ENCODE peak calls at places on chromosome 6, in ten cellular contexts. One of them, this sample, is unnamed.
A peak's percentile ranks its signal among the peaks of the same experiment; 100 is the strongest.

GRCh38 chr6:149905371-149905910 is 7.5 kb upstream of the RAET1E start:
- DNase-seq in left ventricle myocardium inferior: no peak
- DNase-seq in CD8-positive, alpha-beta T cell: no peak
- DNase-seq in lower lobe of right lung: no peak
- DNase-seq in tibial nerve: no peak
- DNase-seq in CD4-positive, CD25-positive, alpha-beta regulatory T cell: no peak
- DNase-seq in IMR-90: no peak
- DNase-seq in mammary epithelial cell: no peak
- DNase-seq in heart right ventricle: no peak
- DNase-seq in HL-60: no peak
- DNase-seq in this sample: no peak

GRCh38 chr6:170130201-170130621 is 160.7 kb downstream of the DLL1 start:
- DNase-seq in left ventricle myocardium inferior: peak; percentile 48
- DNase-seq in CD8-positive, alpha-beta T cell: peak; percentile 45
- DNase-seq in lower lobe of right lung: no peak
- DNase-seq in tibial nerve: no peak
- DNase-seq in CD4-positive, CD25-positive, alpha-beta regulatory T cell: no peak
- DNase-seq in IMR-90: no peak
- DNase-seq in mammary epithelial cell: no peak
- DNase-seq in heart right ventricle: peak; percentile 44
- DNase-seq in HL-60: no peak
- DNase-seq in this sample: peak; percentile 65

GRCh38 chr6:35496851-35497570 is at the start of gene TEAD3:
- DNase-seq in left ventricle myocardium inferior: peak; percentile 64
- DNase-seq in CD8-positive, alpha-beta T cell: peak; percentile 73
- DNase-seq in lower lobe of right lung: peak; percentile 74
- DNase-seq in tibial nerve: no peak
- DNase-seq in CD4-positive, CD25-positive, alpha-beta regulatory T cell: peak; percentile 52
- DNase-seq in IMR-90: peak; percentile 56
- DNase-seq in mammary epithelial cell: peak; percentile 76
- DNase-seq in heart right ventricle: peak; percentile 70
- DNase-seq in HL-60: no peak
- DNase-seq in this sample: peak; percentile 77

GRCh38 chr6:128275030-128275429 is 245.4 kb downstream of the PTPRK start:
- DNase-seq in left ventricle myocardium inferior: no peak
- DNase-seq in CD8-positive, alpha-beta T cell: no peak
- DNase-seq in lower lobe of right lung: no peak
- DNase-seq in tibial nerve: no peak
- DNase-seq in CD4-positive, CD25-positive, alpha-beta regulatory T cell: no peak
- DNase-seq in IMR-90: peak; percentile 84
- DNase-seq in mammary epithelial cell: peak; percentile 44
- DNase-seq in heart right ventricle: no peak
- DNase-seq in HL-60: no peak
- DNase-seq in this sample: no peak

GRCh38 chr6:73854998-73855718 is 159.2 kb downstream of the CD109 start:
- DNase-seq in left ventricle myocardium inferior: no peak
- DNase-seq in CD8-positive, alpha-beta T cell: no peak
- DNase-seq in lower lobe of right lung: no peak
- DNase-seq in tibial nerve: no peak
- DNase-seq in CD4-positive, CD25-positive, alpha-beta regulatory T cell: peak; percentile 29
- DNase-seq in IMR-90: peak; percentile 73
- DNase-seq in mammary epithelial cell: peak; percentile 41
- DNase-seq in heart right ventricle: no peak
- DNase-seq in HL-60: peak; percentile 53
- DNase-seq in this sample: no peak

GRCh38 chr6:125423047-125423446 is 121.3 kb upstream of the HDDC2 start:
- DNase-seq in left ventricle myocardium inferior: no peak
- DNase-seq in CD8-positive, alpha-beta T cell: no peak
- DNase-seq in lower lobe of right lung: no peak
- DNase-seq in tibial nerve: no peak
- DNase-seq in CD4-positive, CD25-positive, alpha-beta regulatory T cell: no peak
- DNase-seq in IMR-90: no peak
- DNase-seq in mammary epithelial cell: no peak
- DNase-seq in heart right ventricle: no peak
- DNase-seq in HL-60: no peak
- DNase-seq in this sample: no peak

GRCh38 chr6:39362487-39362865 is 40.0 kb upstream of the KCNK16 start:
- DNase-seq in left ventricle myocardium inferior: no peak
- DNase-seq in CD8-positive, alpha-beta T cell: no peak
- DNase-seq in lower lobe of right lung: no peak
- DNase-seq in tibial nerve: no peak
- DNase-seq in CD4-positive, CD25-positive, alpha-beta regulatory T cell: no peak
- DNase-seq in IMR-90: no peak
- DNase-seq in mammary epithelial cell: no peak
- DNase-seq in heart right ventricle: no peak
- DNase-seq in HL-60: no peak
- DNase-seq in this sample: no peak

GRCh38 chr6:27297857-27298730 is 14.0 kb downstream of the POM121L2 start:
- DNase-seq in left ventricle myocardium inferior: no peak
- DNase-seq in CD8-positive, alpha-beta T cell: no peak
- DNase-seq in lower lobe of right lung: no peak
- DNase-seq in tibial nerve: no peak
- DNase-seq in CD4-positive, CD25-positive, alpha-beta regulatory T cell: no peak
- DNase-seq in IMR-90: peak; percentile 51
- DNase-seq in mammary epithelial cell: peak; percentile 69
- DNase-seq in heart right ventricle: no peak
- DNase-seq in HL-60: no peak
- DNase-seq in this sample: no peak

GRCh38 chr6:143234686-143235085 is 174.0 kb downstream of the AIG1 start:
- DNase-seq in left ventricle myocardium inferior: no peak
- DNase-seq in CD8-positive, alpha-beta T cell: no peak
- DNase-seq in lower lobe of right lung: no peak
- DNase-seq in tibial nerve: no peak
- DNase-seq in CD4-positive, CD25-positive, alpha-beta regulatory T cell: no peak
- DNase-seq in IMR-90: no peak
- DNase-seq in mammary epithelial cell: peak; percentile 12
- DNase-seq in heart right ventricle: no peak
- DNase-seq in HL-60: no peak
- DNase-seq in this sample: no peak

GRCh38 chr6:24887520-24887919 is 48.2 kb downstream of the RIPOR2 start:
- DNase-seq in left ventricle myocardium inferior: no peak
- DNase-seq in CD8-positive, alpha-beta T cell: no peak
- DNase-seq in lower lobe of right lung: no peak
- DNase-seq in tibial nerve: no peak
- DNase-seq in CD4-positive, CD25-positive, alpha-beta regulatory T cell: no peak
- DNase-seq in IMR-90: no peak
- DNase-seq in mammary epithelial cell: no peak
- DNase-seq in heart right ventricle: no peak
- DNase-seq in HL-60: no peak
- DNase-seq in this sample: no peak

GRCh38 chr6:138099832-138100231 is 7.4 kb downstream of the PERP start:
- DNase-seq in left ventricle myocardium inferior: no peak
- DNase-seq in CD8-positive, alpha-beta T cell: no peak
- DNase-seq in lower lobe of right lung: no peak
- DNase-seq in tibial nerve: no peak
- DNase-seq in CD4-positive, CD25-positive, alpha-beta regulatory T cell: no peak
- DNase-seq in IMR-90: peak; percentile 84
- DNase-seq in mammary epithelial cell: peak; percentile 85
- DNase-seq in heart right ventricle: no peak
- DNase-seq in HL-60: no peak
- DNase-seq in this sample: no peak

GRCh38 chr6:72080260-72080941 is 194.1 kb downstream of the RIMS1 start:
- DNase-seq in left ventricle myocardium inferior: no peak
- DNase-seq in CD8-positive, alpha-beta T cell: no peak
- DNase-seq in lower lobe of right lung: no peak
- DNase-seq in tibial nerve: no peak
- DNase-seq in CD4-positive, CD25-positive, alpha-beta regulatory T cell: no peak
- DNase-seq in IMR-90: no peak
- DNase-seq in mammary epithelial cell: no peak
- DNase-seq in heart right ventricle: no peak
- DNase-seq in HL-60: no peak
- DNase-seq in this sample: no peak

GRCh38 chr6:143110996-143111395 is 50.3 kb downstream of the AIG1 start:
- DNase-seq in left ventricle myocardium inferior: no peak
- DNase-seq in CD8-positive, alpha-beta T cell: no peak
- DNase-seq in lower lobe of right lung: no peak
- DNase-seq in tibial nerve: no peak
- DNase-seq in CD4-positive, CD25-positive, alpha-beta regulatory T cell: no peak
- DNase-seq in IMR-90: peak; percentile 52
- DNase-seq in mammary epithelial cell: no peak
- DNase-seq in heart right ventricle: no peak
- DNase-seq in HL-60: no peak
- DNase-seq in this sample: no peak

GRCh38 chr6:2993755-2994317 is 5.9 kb upstream of the NQO2 start:
- DNase-seq in left ventricle myocardium inferior: no peak
- DNase-seq in CD8-positive, alpha-beta T cell: no peak
- DNase-seq in lower lobe of right lung: no peak
- DNase-seq in tibial nerve: no peak
- DNase-seq in CD4-positive, CD25-positive, alpha-beta regulatory T cell: no peak
- DNase-seq in IMR-90: no peak
- DNase-seq in mammary epithelial cell: no peak
- DNase-seq in heart right ventricle: no peak
- DNase-seq in HL-60: no peak
- DNase-seq in this sample: no peak

GRCh38 chr6:143390278-143390677 is 60.2 kb downstream of the ADAT2 start:
- DNase-seq in left ventricle myocardium inferior: no peak
- DNase-seq in CD8-positive, alpha-beta T cell: no peak
- DNase-seq in lower lobe of right lung: no peak
- DNase-seq in tibial nerve: no peak
- DNase-seq in CD4-positive, CD25-positive, alpha-beta regulatory T cell: no peak
- DNase-seq in IMR-90: no peak
- DNase-seq in mammary epithelial cell: no peak
- DNase-seq in heart right ventricle: no peak
- DNase-seq in HL-60: no peak
- DNase-seq in this sample: no peak

GRCh38 chr6:160041608-160042007 is 72.7 kb downstream of the IGF2R start:
- DNase-seq in left ventricle myocardium inferior: peak; percentile 53
- DNase-seq in CD8-positive, alpha-beta T cell: no peak
- DNase-seq in lower lobe of right lung: peak; percentile 77
- DNase-seq in tibial nerve: peak; percentile 45
- DNase-seq in CD4-positive, CD25-positive, alpha-beta regulatory T cell: no peak
- DNase-seq in IMR-90: peak; percentile 70
- DNase-seq in mammary epithelial cell: peak; percentile 82
- DNase-seq in heart right ventricle: peak; percentile 39
- DNase-seq in HL-60: no peak
- DNase-seq in this sample: no peak
- H3K27ac ChIP-seq in left ventricle myocardium inferior: peak overlapping the region; percentile 13
- H3K27ac ChIP-seq in CD8-positive, alpha-beta T cell: no peak overlapping the region
- H3K27ac ChIP-seq in lower lobe of right lung: no peak overlapping the region
- H3K27ac ChIP-seq in tibial nerve: no peak overlapping the region
- H3K27ac ChIP-seq in CD4-positive, CD25-positive, alpha-beta regulatory T cell: no peak overlapping the region
- H3K27ac ChIP-seq in IMR-90: no peak overlapping the region
- H3K27ac ChIP-seq in mammary epithelial cell: peak overlapping the region; percentile 65
- H3K27ac ChIP-seq in heart right ventricle: no peak overlapping the region
- H3K27ac ChIP-seq in HL-60: no peak overlapping the region
- H3K27ac ChIP-seq in this sample: peak overlapping the region; percentile 89

GRCh38 chr6:137046871-137047412 is 2.2 kb upstream of the IL20RA start:
- DNase-seq in left ventricle myocardium inferior: no peak
- DNase-seq in CD8-positive, alpha-beta T cell: no peak
- DNase-seq in lower lobe of right lung: no peak
- DNase-seq in tibial nerve: no peak
- DNase-seq in CD4-positive, CD25-positive, alpha-beta regulatory T cell: no peak
- DNase-seq in IMR-90: no peak
- DNase-seq in mammary epithelial cell: no peak
- DNase-seq in heart right ventricle: no peak
- DNase-seq in HL-60: no peak
- DNase-seq in this sample: no peak
- H3K27me3 ChIP-seq in left ventricle myocardium inferior: peaks cover 39% of the 10 kb centered on the region
- H3K27me3 ChIP-seq in CD8-positive, alpha-beta T cell: peaks cover 24% of the 10 kb centered on the region
- H3K27me3 ChIP-seq in lower lobe of right lung: peaks cover 26% of the 10 kb centered on the region
- H3K27me3 ChIP-seq in tibial nerve: no peaks in the 10 kb centered on the region
- H3K27me3 ChIP-seq in CD4-positive, CD25-positive, alpha-beta regulatory T cell: peaks cover 51% of the 10 kb centered on the region
- H3K27me3 ChIP-seq in IMR-90: peaks cover 40% of the 10 kb centered on the region
- H3K27me3 ChIP-seq in mammary epithelial cell: peaks cover 49% of the 10 kb centered on the region
- H3K27me3 ChIP-seq in heart right ventricle: no peaks in the 10 kb centered on the region
- H3K27me3 ChIP-seq in HL-60: peaks cover 55% of the 10 kb centered on the region
- H3K27me3 ChIP-seq in this sample: no peaks in the 10 kb centered on the region

GRCh38 chr6:139961190-139961589 is 586.7 kb upstream of the CITED2 start:
- DNase-seq in left ventricle myocardium inferior: no peak
- DNase-seq in CD8-positive, alpha-beta T cell: no peak
- DNase-seq in lower lobe of right lung: no peak
- DNase-seq in tibial nerve: no peak
- DNase-seq in CD4-positive, CD25-positive, alpha-beta regulatory T cell: no peak
- DNase-seq in IMR-90: no peak
- DNase-seq in mammary epithelial cell: no peak
- DNase-seq in heart right ventricle: no peak
- DNase-seq in HL-60: no peak
- DNase-seq in this sample: no peak

GRCh38 chr6:139962663-139963314 is 588.3 kb upstream of the CITED2 start:
- DNase-seq in left ventricle myocardium inferior: no peak
- DNase-seq in CD8-positive, alpha-beta T cell: no peak
- DNase-seq in lower lobe of right lung: no peak
- DNase-seq in tibial nerve: no peak
- DNase-seq in CD4-positive, CD25-positive, alpha-beta regulatory T cell: no peak
- DNase-seq in IMR-90: no peak
- DNase-seq in mammary epithelial cell: no peak
- DNase-seq in heart right ventricle: no peak
- DNase-seq in HL-60: no peak
- DNase-seq in this sample: no peak

GRCh38 chr6:139964737-139965136 is 590.3 kb upstream of the CITED2 start:
- DNase-seq in left ventricle myocardium inferior: no peak
- DNase-seq in CD8-positive, alpha-beta T cell: no peak
- DNase-seq in lower lobe of right lung: no peak
- DNase-seq in tibial nerve: no peak
- DNase-seq in CD4-positive, CD25-positive, alpha-beta regulatory T cell: no peak
- DNase-seq in IMR-90: no peak
- DNase-seq in mammary epithelial cell: no peak
- DNase-seq in heart right ventricle: no peak
- DNase-seq in HL-60: no peak
- DNase-seq in this sample: no peak

GRCh38 chr6:139965393-139965792 is 590.9 kb upstream of the CITED2 start:
- DNase-seq in left ventricle myocardium inferior: no peak
- DNase-seq in CD8-positive, alpha-beta T cell: no peak
- DNase-seq in lower lobe of right lung: no peak
- DNase-seq in tibial nerve: no peak
- DNase-seq in CD4-positive, CD25-positive, alpha-beta regulatory T cell: no peak
- DNase-seq in IMR-90: peak; percentile 68
- DNase-seq in mammary epithelial cell: no peak
- DNase-seq in heart right ventricle: no peak
- DNase-seq in HL-60: no peak
- DNase-seq in this sample: no peak

GRCh38 chr6:139960676-139961075 is 586.2 kb upstream of the CITED2 start:
- DNase-seq in left ventricle myocardium inferior: no peak
- DNase-seq in CD8-positive, alpha-beta T cell: no peak
- DNase-seq in lower lobe of right lung: no peak
- DNase-seq in tibial nerve: no peak
- DNase-seq in CD4-positive, CD25-positive, alpha-beta regulatory T cell: no peak
- DNase-seq in IMR-90: no peak
- DNase-seq in mammary epithelial cell: no peak
- DNase-seq in heart right ventricle: no peak
- DNase-seq in HL-60: no peak
- DNase-seq in this sample: no peak
- H3K27ac ChIP-seq in left ventricle myocardium inferior: no peak overlapping the region
- H3K27ac ChIP-seq in CD8-positive, alpha-beta T cell: no peak overlapping the region
- H3K27ac ChIP-seq in lower lobe of right lung: no peak overlapping the region
- H3K27ac ChIP-seq in tibial nerve: no peak overlapping the region
- H3K27ac ChIP-seq in CD4-positive, CD25-positive, alpha-beta regulatory T cell: no peak overlapping the region
- H3K27ac ChIP-seq in IMR-90: no peak overlapping the region
- H3K27ac ChIP-seq in mammary epithelial cell: no peak overlapping the region
- H3K27ac ChIP-seq in heart right ventricle: no peak overlapping the region
- H3K27ac ChIP-seq in HL-60: no peak overlapping the region
- H3K27ac ChIP-seq in this sample: no peak overlapping the region

DNA sequence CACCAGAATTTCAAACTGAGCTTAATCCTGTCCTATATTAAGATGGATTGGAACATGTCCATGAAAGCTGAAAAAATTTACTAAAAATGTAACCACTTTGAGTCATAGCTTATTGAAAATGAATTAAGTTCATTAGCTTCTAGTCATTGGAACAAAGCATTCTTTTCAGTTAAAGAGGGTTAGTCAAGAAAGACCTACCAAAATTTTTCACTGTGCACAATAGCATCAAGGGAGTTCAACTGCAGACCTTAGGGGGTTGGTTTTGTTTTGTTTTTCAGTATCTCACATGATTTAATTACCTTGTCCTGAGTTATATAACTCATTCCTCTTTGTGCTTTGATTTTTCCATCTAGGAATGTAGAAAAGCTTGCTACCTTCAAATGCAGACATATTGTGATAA is 2.8 kb downstream of the SLC2A12 start:
- DNase-seq in left ventricle myocardium inferior: no peak
- DNase-seq in CD8-positive, alpha-beta T cell: no peak
- DNase-seq in lower lobe of right lung: no peak
- DNase-seq in tibial nerve: no peak
- DNase-seq in CD4-positive, CD25-positive, alpha-beta regulatory T cell: no peak
- DNase-seq in IMR-90: no peak
- DNase-seq in mammary epithelial cell: no peak
- DNase-seq in heart right ventricle: no peak
- DNase-seq in HL-60: no peak
- DNase-seq in this sample: no peak
- H3K27me3 ChIP-seq in left ventricle myocardium inferior: no peaks in the 10 kb centered on the region
- H3K27me3 ChIP-seq in CD8-positive, alpha-beta T cell: no peaks in the 10 kb centered on the region
- H3K27me3 ChIP-seq in lower lobe of right lung: no peaks in the 10 kb centered on the region
- H3K27me3 ChIP-seq in tibial nerve: no peaks in the 10 kb centered on the region
- H3K27me3 ChIP-seq in CD4-positive, CD25-positive, alpha-beta regulatory T cell: peaks cover 16% of the 10 kb centered on the region
- H3K27me3 ChIP-seq in IMR-90: no peaks in the 10 kb centered on the region
- H3K27me3 ChIP-seq in mammary epithelial cell: no peaks in the 10 kb centered on the region
- H3K27me3 ChIP-seq in heart right ventricle: no peaks in the 10 kb centered on the region
- H3K27me3 ChIP-seq in HL-60: peaks cover 25% of the 10 kb centered on the region
- H3K27me3 ChIP-seq in this sample: no peaks in the 10 kb centered on the region